ENCODE peak calls at places on chromosomes 6 and 20, in nine cellular contexts. J, L, Y, A, G, N, U, R and C are unnamed samples.

GRCh38 chr20:41594514-41595322 is 23.5 kb downstream of the CHD6 start:
- DNase-seq in U (no peak), N (no peak), R (no peak), J (no peak), A (no peak), Y (no peak), G (no peak), L (no peak), C (no peak)

GRCh38 chr6:41426438-41426851 is 91.0 kb downstream of the NCR2 start:
- DNase-seq in N (no peak), R (no peak), Y (peak; percentile 16), J (no peak), A (no peak), G (no peak), U (no peak), L (no peak), C (no peak)

GRCh38 chr6:30411515-30412207 is 66.7 kb downstream of the RPP21 start:
- DNase-seq in N (peak; percentile 43), A (peak; percentile 61), G (no peak), J (no peak), L (no peak), R (peak; percentile 60), Y (peak; percentile 57), U (no peak), C (peak; percentile 41)

GRCh38 chr6:169979873-169980440 is 228.5 kb downstream of the ERMARD start:
- DNase-seq in G (no peak), R (no peak), L (no peak), Y (no peak), J (peak; percentile 49), N (no peak), A (no peak), U (no peak), C (no peak)

GRCh38 chr20:36890586-36890985 is 14.6 kb downstream of the TLDC2 start:
- DNase-seq in G (no peak), J (no peak), U (no peak), R (no peak), N (no peak), A (no peak), Y (no peak), L (no peak), C (no peak)

GRCh38 chr20:23923891-23924435 is 44.4 kb upstream of the CST5 start:
- DNase-seq in Y (no peak), U (no peak), G (no peak), R (no peak), A (no peak), L (no peak), N (no peak), J (no peak), C (no peak)

GRCh38 chr20:5652626-5653573 is 97.3 kb upstream of the SHLD1 start:
- DNase-seq in A (peak; percentile 86), L (no peak), J (peak; percentile 75), G (peak; percentile 84), Y (peak; percentile 91), U (no peak), N (no peak), R (no peak), C (no peak)

GRCh38 chr20:10946124-10946880 is 272.5 kb upstream of the JAG1 start:
- DNase-seq in U (no peak), Y (no peak), R (no peak), A (no peak), N (no peak), G (no peak), J (no peak), L (no peak), C (no peak)

GRCh38 chr6:27297857-27298730 is 14.0 kb downstream of the POM121L2 start:
- DNase-seq in N (no peak), J (no peak), U (no peak), R (peak; percentile 80), Y (peak; percentile 26), G (no peak), A (peak; percentile 55), L (no peak), C (peak; percentile 66)

GRCh38 chr6:109006818-109007217 is 87.8 kb downstream of the SESN1 start:
- DNase-seq in L (no peak), R (no peak), U (no peak), Y (no peak), N (no peak), J (no peak), A (no peak), G (no peak), C (no peak)

GRCh38 chr6:99603421-99604160 is 3.0 kb upstream of the PRDM13 start:
- DNase-seq in N (no peak), J (no peak), Y (peak; percentile 56), G (no peak), A (peak; percentile 20), L (no peak), U (no peak), R (peak; percentile 27), C (no peak)

GRCh38 chr20:35640724-35641123 is 24.0 kb downstream of the CPNE1 start:
- DNase-seq in G (no peak), U (no peak), A (no peak), Y (no peak), R (no peak), N (no peak), L (no peak), J (no peak), C (no peak)

GRCh38 chr20:25269833-25270170 is 21.9 kb downstream of the PYGB start:
- DNase-seq in L (no peak), A (no peak), N (no peak), U (no peak), J (peak; percentile 42), G (no peak), Y (no peak), R (no peak), C (no peak)

GRCh38 chr6:73263570-73263909 is 544 bp upstream of the KHDC1 start:
- DNase-seq in R (no peak), J (no peak), G (no peak), U (no peak), Y (peak; percentile 29), A (peak; percentile 4), L (no peak), N (no peak), C (no peak)

GRCh38 chr20:61434361-61434781 is 182.3 kb downstream of the CDH4 start:
- DNase-seq in N (no peak), L (no peak), U (no peak), A (no peak), J (peak; percentile 73), R (no peak), G (no peak), Y (peak; percentile 4), C (no peak)

GRCh38 chr6:46637145-46637544 is 15.5 kb downstream of the CYP39A1 start:
- DNase-seq in G (no peak), R (no peak), L (no peak), J (no peak), U (no peak), Y (peak; percentile 97), A (peak; percentile 18), N (no peak), C (no peak)

GRCh38 chr6:108435391-108435790 is 125.3 kb upstream of the FOXO3 start:
- DNase-seq in R (no peak), U (no peak), L (no peak), A (no peak), N (no peak), G (no peak), J (no peak), Y (no peak), C (no peak)

GRCh38 chr6:15362274-15363160 is 116.6 kb downstream of the JARID2 start:
- DNase-seq in L (no peak), A (no peak), N (no peak), R (no peak), J (no peak), U (no peak), Y (no peak), G (no peak), C (no peak)

GRCh38 chr6:168028181-168028580 is 30.7 kb downstream of the KIF25 start:
- DNase-seq in J (no peak), Y (no peak), U (no peak), A (no peak), N (peak; percentile 11), L (no peak), R (no peak), G (no peak), C (no peak)

GRCh38 chr6:105798057-105798456 is 288.1 kb upstream of the PRDM1 start:
- DNase-seq in L (no peak), N (peak; percentile 19), Y (peak; percentile 87), J (no peak), G (no peak), A (peak; percentile 83), R (no peak), U (no peak), C (no peak)

GRCh38 chr6:148146717-148147116 is 195.9 kb upstream of the SASH1 start:
- DNase-seq in A (peak; percentile 19), R (peak; percentile 88), J (peak; percentile 89), U (no peak), Y (peak; percentile 1), G (peak; percentile 9), L (no peak), N (no peak), C (peak; percentile 41)

GRCh38 chr20:64140421-64140820 is 23.8 kb upstream of the MYT1 start:
- DNase-seq in R (no peak), N (no peak), A (no peak), L (peak; percentile 17), Y (no peak), G (no peak), U (no peak), J (peak; percentile 78), C (no peak)

GRCh38 chr6:19153270-19153980 is 683.7 kb upstream of the ID4 start:
- DNase-seq in J (no peak), Y (peak; percentile 85), R (no peak), G (peak; percentile 17), A (peak; percentile 1), U (no peak), N (no peak), L (no peak), C (no peak)

GRCh38 chr20:31704225-31705119 is 18.2 kb downstream of the BCL2L1 start:
- DNase-seq in A (peak; percentile 57), U (no peak), J (peak; percentile 99), N (peak; percentile 86), Y (peak; percentile 42), L (no peak), R (peak; percentile 98), G (no peak), C (peak; percentile 89)

GRCh38 chr20:7758436-7758835 is 181.8 kb downstream of the HAO1 start:
- DNase-seq in L (no peak), Y (peak; percentile 20), A (no peak), U (no peak), R (no peak), N (no peak), G (no peak), J (no peak), C (no peak)

GRCh38 chr6:133251688-133252087 is 10.5 kb downstream of the EYA4 start:
- DNase-seq in J (no peak), Y (no peak), L (no peak), G (no peak), A (no peak), N (no peak), U (no peak), R (no peak), C (no peak)

GRCh38 chr20:22582386-22582959 is 1.9 kb downstream of the FOXA2 start:
- DNase-seq in G (no peak), A (no peak), Y (no peak), R (no peak), L (no peak), J (no peak), N (no peak), U (no peak), C (no peak)

GRCh38 chr6:69819138-69819537 is 22.3 kb upstream of the LMBRD1 start:
- DNase-seq in R (no peak), N (no peak), J (no peak), L (no peak), A (no peak), Y (no peak), G (no peak), U (no peak), C (no peak)

GRCh38 chr6:37669887-37670437 is 27.7 kb downstream of the MDGA1 start:
- DNase-seq in G (no peak), R (no peak), U (no peak), J (no peak), Y (no peak), L (no peak), A (no peak), N (no peak), C (no peak)

GRCh38 chr6:43771858-43772570 is 2.0 kb downstream of the VEGFA start:
- DNase-seq in U (no peak), J (no peak), G (no peak), A (no peak), Y (peak; percentile 86), R (peak; percentile 57), L (no peak), N (peak; percentile 83), C (no peak)